ENCODE peak calls at places on chromosomes 6 and 20, in five cellular contexts. One of them, this sample, is unnamed.

GRCh38 chr6:149752600-149752999 is 3.1 kb downstream of the PCMT1 start:
- DNase-seq in HEK293T: no peak
- DNase-seq in progenitor cell of endocrine pancreas: no peak
- DNase-seq in NCI-H1417: no peak
- DNase-seq in ovary: no peak
- DNase-seq in this sample: no peak

GRCh38 chr20:45845452-45845851 is 11.7 kb downstream of the ACOT8 start:
- DNase-seq in NCI-H1417: no peak
- DNase-seq in progenitor cell of endocrine pancreas: no peak
- DNase-seq in HEK293T: no peak
- DNase-seq in ovary: no peak
- DNase-seq in this sample: no peak

GRCh38 chr6:154537942-154538341 is 27.5 kb upstream of the CNKSR3 start:
- DNase-seq in progenitor cell of endocrine pancreas: no peak
- DNase-seq in NCI-H1417: no peak
- DNase-seq in HEK293T: no peak
- DNase-seq in ovary: no peak
- DNase-seq in this sample: no peak

GRCh38 chr20:25372584-25373336 is 17.9 kb downstream of the ABHD12 start:
- DNase-seq in progenitor cell of endocrine pancreas: no peak
- DNase-seq in HEK293T: no peak
- DNase-seq in NCI-H1417: no peak
- DNase-seq in ovary: no peak
- DNase-seq in this sample: no peak

GRCh38 chr6:116472710-116473109 is 11.5 kb downstream of the CALHM6 start:
- DNase-seq in ovary: no peak
- DNase-seq in NCI-H1417: no peak
- DNase-seq in HEK293T: no peak
- DNase-seq in progenitor cell of endocrine pancreas: no peak
- DNase-seq in this sample: no peak

GRCh38 chr6:133827766-133828165 is 61.1 kb upstream of the TCF21 start:
- DNase-seq in ovary: no peak
- DNase-seq in HEK293T: no peak
- DNase-seq in progenitor cell of endocrine pancreas: no peak
- DNase-seq in NCI-H1417: no peak
- DNase-seq in this sample: no peak

GRCh38 chr6:99618649-99619408 is 12.2 kb downstream of the PRDM13 start:
- DNase-seq in HEK293T: no peak
- DNase-seq in ovary: no peak
- DNase-seq in progenitor cell of endocrine pancreas: no peak
- DNase-seq in NCI-H1417: no peak
- DNase-seq in this sample: peak

GRCh38 chr6:95093154-95093553 is 484.2 kb upstream of the MANEA start:
- DNase-seq in HEK293T: no peak
- DNase-seq in progenitor cell of endocrine pancreas: no peak
- DNase-seq in NCI-H1417: no peak
- DNase-seq in ovary: no peak
- DNase-seq in this sample: no peak

GRCh38 chr6:122798099-122798641 is 9.1 kb downstream of the SMPDL3A start:
- DNase-seq in NCI-H1417: peak
- DNase-seq in progenitor cell of endocrine pancreas: no peak
- DNase-seq in ovary: no peak
- DNase-seq in HEK293T: no peak
- DNase-seq in this sample: no peak

GRCh38 chr6:136466789-136467585 is 83.2 kb downstream of the MAP7 start:
- DNase-seq in HEK293T: peak
- DNase-seq in progenitor cell of endocrine pancreas: no peak
- DNase-seq in ovary: no peak
- DNase-seq in NCI-H1417: peak
- DNase-seq in this sample: no peak

GRCh38 chr6:116461563-116462507 is 660 bp downstream of the CALHM6 start:
- DNase-seq in HEK293T: no peak
- DNase-seq in progenitor cell of endocrine pancreas: peak
- DNase-seq in NCI-H1417: peak
- DNase-seq in ovary: peak
- DNase-seq in this sample: peak